ENCODE peak calls at places on chromosomes 11 and 22, in six cellular contexts. C, Y, P, F, G and V are unnamed samples.

GRCh38 chr11:117458275-117459120 is 130.8 kb downstream of the CEP164 start:
- DNase-seq in C (peak), Y (no peak), P (no peak), F (no peak), G (no peak), V (peak)

GRCh38 chr11:13297308-13297916 is 19.8 kb downstream of the BMAL1 start:
- DNase-seq in C (no peak), Y (no peak), P (no peak), F (no peak), G (no peak), V (no peak)

GRCh38 chr11:105344938-105345337 is 205.4 kb upstream of the CARD18 start:
- DNase-seq in C (no peak), Y (no peak), P (no peak), F (no peak), G (no peak), V (no peak)

GRCh38 chr11:7154881-7155344 is 66.1 kb downstream of the RBMXL2 start:
- DNase-seq in C (no peak), Y (no peak), P (no peak), F (no peak), G (no peak), V (no peak)

GRCh38 chr11:8988329-8989234 is 15.2 kb downstream of the NRIP3 start:
- DNase-seq in C (no peak), Y (no peak), P (peak), F (no peak), G (no peak), V (no peak)

GRCh38 chr11:35142481-35143207 is 3.7 kb downstream of the CD44 start:
- DNase-seq in C (no peak), Y (no peak), P (peak), F (no peak), G (peak), V (no peak)

GRCh38 chr22:23534201-23534850 is 45.8 kb downstream of the IGLL1 start:
- DNase-seq in C (no peak), Y (no peak), P (no peak), F (no peak), G (no peak), V (no peak)

GRCh38 chr11:91857194-91857593 is 367.4 kb upstream of the FAT3 start:
- DNase-seq in C (no peak), Y (no peak), P (no peak), F (no peak), G (no peak), V (no peak)

GRCh38 chr11:91243630-91244029 is 981.0 kb upstream of the FAT3 start:
- DNase-seq in C (no peak), Y (no peak), P (no peak), F (no peak), G (no peak), V (no peak)

DNA sequence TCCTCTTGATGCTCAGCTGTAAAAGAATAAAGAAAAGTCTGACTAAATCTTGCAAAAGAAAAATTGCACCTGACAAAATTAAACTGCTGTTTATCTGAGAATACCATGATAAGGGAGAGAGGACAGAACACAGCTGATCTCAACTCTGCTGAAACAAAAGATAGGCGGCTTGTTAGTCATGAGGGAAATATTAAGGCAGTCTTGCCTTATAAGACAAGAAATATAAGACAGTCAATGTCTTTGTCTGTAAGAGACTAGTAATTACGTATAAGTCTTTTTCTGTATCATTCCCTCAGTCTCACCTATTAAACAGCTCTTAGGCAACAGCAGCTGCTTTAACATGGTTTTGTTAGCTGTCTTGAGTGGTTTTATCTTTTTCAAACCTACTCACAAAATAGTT is 296.6 kb downstream of the LUZP2 start:
- DNase-seq in C (no peak), Y (no peak), P (no peak), F (no peak), G (no peak), V (no peak)
- TF ChIP-seq POLR2AphosphoS5 in C (no peak), Y (no peak), P (no peak), F (no peak), G (no peak), V (no peak)

GRCh38 chr22:28185130-28185529 is 266.1 kb upstream of the PITPNB start:
- DNase-seq in C (no peak), Y (no peak), P (no peak), F (no peak), G (no peak), V (no peak)
- TF ChIP-seq TAF1 in C (no peak), Y (no peak), P (no peak), F (no peak), G (no peak), V (no peak)

GRCh38 chr22:32852346-32853251 is 51.1 kb downstream of the TIMP3 start:
- DNase-seq in C (no peak), Y (no peak), P (peak), F (no peak), G (no peak), V (no peak)

GRCh38 chr22:32858121-32858703 is 56.7 kb downstream of the TIMP3 start:
- DNase-seq in C (no peak), Y (no peak), P (no peak), F (no peak), G (no peak), V (no peak)

GRCh38 chr22:32853662-32854061 is 52.2 kb downstream of the TIMP3 start:
- DNase-seq in C (no peak), Y (no peak), P (no peak), F (no peak), G (no peak), V (no peak)

GRCh38 chr22:32854351-32854804 is 52.9 kb downstream of the TIMP3 start:
- DNase-seq in C (no peak), Y (no peak), P (no peak), F (no peak), G (no peak), V (no peak)

DNA sequence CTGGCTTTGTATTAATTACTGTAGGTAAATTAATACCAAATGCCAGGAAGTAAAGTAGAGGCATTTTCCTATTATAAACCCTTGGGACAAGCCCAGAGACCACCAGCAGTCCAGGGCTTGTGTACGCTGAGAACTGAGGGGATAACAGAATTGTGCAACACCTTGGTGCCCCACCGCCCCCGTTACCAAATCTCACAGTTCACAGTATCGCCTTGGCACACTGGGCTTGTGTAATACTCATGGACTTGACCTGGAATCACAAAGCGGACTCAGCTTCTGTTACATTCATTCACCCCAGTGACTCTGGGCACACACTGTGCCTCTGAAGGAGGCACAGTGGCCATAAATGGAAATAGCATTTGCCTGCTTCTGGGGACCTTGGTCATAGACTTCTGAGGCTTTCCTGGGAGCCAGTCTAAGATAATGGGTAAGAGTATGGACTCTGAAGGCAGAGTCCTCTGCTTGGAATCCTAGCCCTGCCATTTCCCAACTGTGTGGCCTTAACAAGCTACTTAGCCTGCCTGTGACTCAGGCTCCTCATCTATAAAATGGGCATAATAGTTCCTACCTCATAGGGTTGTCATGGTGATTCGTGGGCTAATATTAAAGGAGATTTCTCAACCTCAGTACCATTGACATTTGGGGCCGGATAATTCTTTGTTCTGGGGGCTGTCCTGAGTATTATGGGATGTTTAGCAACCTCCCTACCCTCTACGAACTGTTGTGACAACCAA is 53.7 kb downstream of the TIMP3 start:
- DNase-seq in C (no peak), Y (no peak), P (no peak), F (no peak), G (no peak), V (no peak)
- TF ChIP-seq POLR2AphosphoS5 in C (no peak), Y (no peak), P (no peak), F (no peak), G (peak), V (no peak)

GRCh38 chr22:19667872-19668740 is 46.2 kb upstream of the SEPTIN5 start:
- DNase-seq in C (no peak), Y (no peak), P (no peak), F (no peak), G (no peak), V (no peak)
- TF ChIP-seq TAF1 in C (no peak), Y (no peak), P (no peak), F (no peak), G (no peak), V (no peak)